ENCODE peak calls at places on chromosomes 7 and 10, in eight cellular contexts. One of them, this sample, is unnamed. For H3K36me3 and H3K27me3, the result is how much of the 10 kb centered on the place peaks cover.

GRCh38 chr7:125568799-125569198 is 639.2 kb upstream of the POT1 start:
- DNase-seq in osteoblast: no peak
- DNase-seq in heart left ventricle: no peak
- DNase-seq in hepatocyte: no peak
- DNase-seq in cardiac muscle cell: no peak
- DNase-seq in psoas muscle: no peak
- DNase-seq in Peyer's patch: no peak
- DNase-seq in vagina: no peak
- DNase-seq in this sample: no peak

GRCh38 chr10:130167193-130167592 is 31.0 kb downstream of the GLRX3 start:
- DNase-seq in osteoblast: no peak
- DNase-seq in heart left ventricle: no peak
- DNase-seq in hepatocyte: no peak
- DNase-seq in cardiac muscle cell: no peak
- DNase-seq in psoas muscle: no peak
- DNase-seq in Peyer's patch: no peak
- DNase-seq in vagina: no peak
- DNase-seq in this sample: no peak

GRCh38 chr10:13848530-13849425 is 262.0 kb downstream of the PRPF18 start:
- DNase-seq in osteoblast: no peak
- DNase-seq in heart left ventricle: no peak
- DNase-seq in hepatocyte: no peak
- DNase-seq in cardiac muscle cell: no peak
- DNase-seq in psoas muscle: no peak
- DNase-seq in Peyer's patch: no peak
- DNase-seq in vagina: no peak
- DNase-seq in this sample: no peak

GRCh38 chr7:130273081-130273699 is 6.5 kb downstream of the CPA2 start:
- DNase-seq in osteoblast: peak
- DNase-seq in heart left ventricle: no peak
- DNase-seq in hepatocyte: peak
- DNase-seq in cardiac muscle cell: peak
- DNase-seq in psoas muscle: no peak
- DNase-seq in Peyer's patch: no peak
- DNase-seq in vagina: no peak
- DNase-seq in this sample: peak

GRCh38 chr7:28044825-28045224 is 135.8 kb downstream of the JAZF1 start:
- DNase-seq in osteoblast: no peak
- DNase-seq in heart left ventricle: no peak
- DNase-seq in hepatocyte: no peak
- DNase-seq in cardiac muscle cell: no peak
- DNase-seq in psoas muscle: no peak
- DNase-seq in Peyer's patch: no peak
- DNase-seq in vagina: no peak
- DNase-seq in this sample: no peak

GRCh38 chr10:110007171-110007700 is 548 bp upstream of the ADD3 start:
- DNase-seq in osteoblast: no peak
- DNase-seq in heart left ventricle: peak
- DNase-seq in hepatocyte: no peak
- DNase-seq in cardiac muscle cell: no peak
- DNase-seq in psoas muscle: no peak
- DNase-seq in Peyer's patch: peak
- DNase-seq in vagina: peak
- DNase-seq in this sample: no peak

GRCh38 chr7:37352974-37353948 is 95.4 kb downstream of the ELMO1 start:
- DNase-seq in osteoblast: no peak
- DNase-seq in heart left ventricle: peak
- DNase-seq in hepatocyte: no peak
- DNase-seq in cardiac muscle cell: no peak
- DNase-seq in psoas muscle: no peak
- DNase-seq in Peyer's patch: no peak
- DNase-seq in vagina: no peak
- DNase-seq in this sample: peak

GRCh38 chr10:4947635-4948596 is 15.3 kb upstream of the AKR1C1 start:
- DNase-seq in osteoblast: peak
- DNase-seq in heart left ventricle: peak
- DNase-seq in hepatocyte: peak
- DNase-seq in cardiac muscle cell: peak
- DNase-seq in psoas muscle: no peak
- DNase-seq in Peyer's patch: no peak
- DNase-seq in vagina: no peak
- DNase-seq in this sample: no peak

GRCh38 chr10:21926949-21927348 is 76.6 kb downstream of the DNAJC1 start:
- DNase-seq in osteoblast: peak
- DNase-seq in heart left ventricle: no peak
- DNase-seq in hepatocyte: peak
- DNase-seq in cardiac muscle cell: peak
- DNase-seq in psoas muscle: no peak
- DNase-seq in Peyer's patch: no peak
- DNase-seq in vagina: no peak
- DNase-seq in this sample: no peak

GRCh38 chr7:151247016-151247580 is 1.4 kb downstream of the SMARCD3 start:
- DNase-seq in osteoblast: peak
- DNase-seq in heart left ventricle: no peak
- DNase-seq in hepatocyte: no peak
- DNase-seq in cardiac muscle cell: no peak
- DNase-seq in psoas muscle: peak
- DNase-seq in Peyer's patch: peak
- DNase-seq in vagina: no peak
- DNase-seq in this sample: no peak
- H3K4me3 ChIP-seq in osteoblast: peak
- H3K4me3 ChIP-seq in heart left ventricle: peak
- H3K4me3 ChIP-seq in hepatocyte: peak
- H3K4me3 ChIP-seq in cardiac muscle cell: peak
- H3K4me3 ChIP-seq in psoas muscle: peak
- H3K4me3 ChIP-seq in Peyer's patch: no peak
- H3K4me3 ChIP-seq in vagina: peak
- H3K4me3 ChIP-seq in this sample: no peak

GRCh38 chr7:44393238-44394111 is 68.1 kb upstream of the CAMK2B start:
- DNase-seq in osteoblast: no peak
- DNase-seq in heart left ventricle: no peak
- DNase-seq in hepatocyte: no peak
- DNase-seq in cardiac muscle cell: no peak
- DNase-seq in psoas muscle: no peak
- DNase-seq in Peyer's patch: no peak
- DNase-seq in vagina: peak
- DNase-seq in this sample: no peak

GRCh38 chr7:44391746-44392617 is 66.6 kb upstream of the CAMK2B start:
- DNase-seq in osteoblast: no peak
- DNase-seq in heart left ventricle: no peak
- DNase-seq in hepatocyte: no peak
- DNase-seq in cardiac muscle cell: no peak
- DNase-seq in psoas muscle: no peak
- DNase-seq in Peyer's patch: no peak
- DNase-seq in vagina: peak
- DNase-seq in this sample: no peak

GRCh38 chr7:44392618-44393010 is 67.2 kb upstream of the CAMK2B start:
- DNase-seq in osteoblast: no peak
- DNase-seq in heart left ventricle: no peak
- DNase-seq in hepatocyte: no peak
- DNase-seq in cardiac muscle cell: no peak
- DNase-seq in psoas muscle: no peak
- DNase-seq in Peyer's patch: no peak
- DNase-seq in vagina: peak
- DNase-seq in this sample: no peak

GRCh38 chr7:44390701-44391100 is 65.3 kb upstream of the CAMK2B start:
- DNase-seq in osteoblast: no peak
- DNase-seq in heart left ventricle: no peak
- DNase-seq in hepatocyte: no peak
- DNase-seq in cardiac muscle cell: no peak
- DNase-seq in psoas muscle: no peak
- DNase-seq in Peyer's patch: no peak
- DNase-seq in vagina: peak
- DNase-seq in this sample: no peak

GRCh38 chr7:44391171-44391570 is 65.8 kb upstream of the CAMK2B start:
- DNase-seq in osteoblast: no peak
- DNase-seq in heart left ventricle: no peak
- DNase-seq in hepatocyte: no peak
- DNase-seq in cardiac muscle cell: no peak
- DNase-seq in psoas muscle: no peak
- DNase-seq in Peyer's patch: no peak
- DNase-seq in vagina: peak
- DNase-seq in this sample: no peak
- H3K36me3 ChIP-seq in osteoblast: under half
- H3K36me3 ChIP-seq in heart left ventricle: under half
- H3K36me3 ChIP-seq in hepatocyte: under half
- H3K36me3 ChIP-seq in cardiac muscle cell: under half
- H3K36me3 ChIP-seq in psoas muscle: half or more
- H3K36me3 ChIP-seq in Peyer's patch: half or more
- H3K36me3 ChIP-seq in vagina: half or more
- H3K36me3 ChIP-seq in this sample: under half

GRCh38 chr10:100816671-100817070 is 71.3 kb downstream of the PAX2 start:
- DNase-seq in osteoblast: no peak
- DNase-seq in heart left ventricle: no peak
- DNase-seq in hepatocyte: no peak
- DNase-seq in cardiac muscle cell: no peak
- DNase-seq in psoas muscle: no peak
- DNase-seq in Peyer's patch: no peak
- DNase-seq in vagina: no peak
- DNase-seq in this sample: no peak

GRCh38 chr10:100814751-100815474 is 69.5 kb downstream of the PAX2 start:
- DNase-seq in osteoblast: peak
- DNase-seq in heart left ventricle: no peak
- DNase-seq in hepatocyte: no peak
- DNase-seq in cardiac muscle cell: no peak
- DNase-seq in psoas muscle: no peak
- DNase-seq in Peyer's patch: no peak
- DNase-seq in vagina: no peak
- DNase-seq in this sample: no peak

GRCh38 chr10:100817268-100817839 is 72.0 kb downstream of the PAX2 start:
- DNase-seq in osteoblast: no peak
- DNase-seq in heart left ventricle: no peak
- DNase-seq in hepatocyte: no peak
- DNase-seq in cardiac muscle cell: no peak
- DNase-seq in psoas muscle: no peak
- DNase-seq in Peyer's patch: no peak
- DNase-seq in vagina: no peak
- DNase-seq in this sample: peak

GRCh38 chr10:100823194-100823593 is 77.8 kb downstream of the PAX2 start:
- DNase-seq in osteoblast: no peak
- DNase-seq in heart left ventricle: no peak
- DNase-seq in hepatocyte: no peak
- DNase-seq in cardiac muscle cell: no peak
- DNase-seq in psoas muscle: no peak
- DNase-seq in Peyer's patch: no peak
- DNase-seq in vagina: no peak
- DNase-seq in this sample: no peak

GRCh38 chr10:100819424-100819823 is 74.0 kb downstream of the PAX2 start:
- DNase-seq in osteoblast: no peak
- DNase-seq in heart left ventricle: no peak
- DNase-seq in hepatocyte: no peak
- DNase-seq in cardiac muscle cell: no peak
- DNase-seq in psoas muscle: no peak
- DNase-seq in Peyer's patch: no peak
- DNase-seq in vagina: no peak
- DNase-seq in this sample: no peak
- H3K27me3 ChIP-seq in osteoblast: half or more
- H3K27me3 ChIP-seq in heart left ventricle: half or more
- H3K27me3 ChIP-seq in hepatocyte: half or more
- H3K27me3 ChIP-seq in cardiac muscle cell: half or more
- H3K27me3 ChIP-seq in psoas muscle: under half
- H3K27me3 ChIP-seq in Peyer's patch: under half
- H3K27me3 ChIP-seq in vagina: under half
- H3K27me3 ChIP-seq in this sample: under half

DNA sequence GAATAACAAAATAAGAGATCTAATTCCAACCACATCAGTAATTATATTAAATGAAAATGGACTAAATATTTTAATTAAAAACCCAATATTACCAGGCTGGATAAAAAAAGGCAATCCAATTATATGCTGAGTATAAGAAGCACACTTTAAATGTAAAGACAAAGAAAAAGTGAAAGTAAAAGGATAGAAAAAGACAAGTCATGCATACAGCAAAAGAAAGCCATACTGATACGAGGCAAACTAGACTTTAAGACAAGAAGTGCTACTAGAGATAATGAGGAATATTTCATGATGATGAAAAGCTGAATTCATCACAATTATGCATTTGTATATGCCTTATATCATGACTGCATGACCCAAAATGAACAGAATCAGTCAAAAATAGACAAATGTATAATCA is 628.6 kb downstream of the PHTF2 start:
- DNase-seq in osteoblast: no peak
- DNase-seq in heart left ventricle: no peak
- DNase-seq in hepatocyte: no peak
- DNase-seq in cardiac muscle cell: no peak
- DNase-seq in psoas muscle: no peak
- DNase-seq in Peyer's patch: no peak
- DNase-seq in vagina: no peak
- DNase-seq in this sample: no peak
- H3K4me3 ChIP-seq in osteoblast: peak
- H3K4me3 ChIP-seq in heart left ventricle: no peak
- H3K4me3 ChIP-seq in hepatocyte: no peak
- H3K4me3 ChIP-seq in cardiac muscle cell: no peak
- H3K4me3 ChIP-seq in psoas muscle: no peak
- H3K4me3 ChIP-seq in Peyer's patch: no peak
- H3K4me3 ChIP-seq in vagina: no peak
- H3K4me3 ChIP-seq in this sample: no peak

DNA sequence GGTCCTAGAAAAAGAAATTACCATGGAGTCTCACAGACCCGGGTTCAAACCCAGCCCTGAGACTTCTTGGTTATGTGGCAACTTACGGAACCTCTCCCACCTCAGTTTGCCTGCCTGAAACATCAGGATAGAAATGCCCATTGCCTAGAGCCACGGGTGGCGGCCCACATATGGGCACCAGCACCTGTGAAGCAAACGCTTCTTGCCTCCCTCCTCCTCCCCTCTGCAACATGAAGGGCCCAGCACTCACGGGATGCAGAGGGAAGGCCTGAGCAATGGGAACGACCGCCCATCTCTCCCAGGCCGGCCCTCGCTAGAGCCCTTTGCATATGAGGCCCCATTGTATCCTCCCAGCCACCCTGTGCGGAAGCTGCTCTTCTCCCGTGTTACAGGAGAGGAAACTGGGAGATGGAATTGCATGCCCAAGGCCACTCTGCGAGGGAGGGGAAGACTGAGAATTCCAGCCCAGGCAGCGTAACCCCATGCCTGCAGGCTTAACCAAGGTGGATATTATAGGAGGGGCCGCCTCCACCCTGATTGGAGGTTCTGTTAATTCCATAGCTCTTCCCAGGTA is 88.2 kb downstream of the RGS10 start:
- DNase-seq in osteoblast: no peak
- DNase-seq in heart left ventricle: no peak
- DNase-seq in hepatocyte: no peak
- DNase-seq in cardiac muscle cell: no peak
- DNase-seq in psoas muscle: no peak
- DNase-seq in Peyer's patch: no peak
- DNase-seq in vagina: no peak
- DNase-seq in this sample: peak
- H3K36me3 ChIP-seq in osteoblast: under half
- H3K36me3 ChIP-seq in heart left ventricle: under half
- H3K36me3 ChIP-seq in hepatocyte: under half
- H3K36me3 ChIP-seq in cardiac muscle cell: under half
- H3K36me3 ChIP-seq in psoas muscle: under half
- H3K36me3 ChIP-seq in Peyer's patch: under half
- H3K36me3 ChIP-seq in vagina: under half
- H3K36me3 ChIP-seq in this sample: under half

This sample was measured in H7.